ENCODE peak calls at places on chromosomes 16 and 17, in six cellular contexts. V is amygdala; K is upper lobe of left lung; H is activated T-helper 1 cell treated with anti-CD3 and anti-CD28 coated beads, Interleukin-12 subunit alpha, Interleukin-12 subunit beta, Interleukin-2, Interleukin-4 antibody, amounts not matched to agents 30 ng/mL and 10 ng/mL and 1 ng/mL, durations not matched to agents 14 hours and 24 hours and 36 hours; P is hippocampal formation; G is NCI-H1048. X is an unnamed sample.

GRCh38 chr17:76557368-76558209 is 17.7 kb downstream of the PRCD start:
- DNase-seq in H (peak), K (peak), G (peak), P (peak), V (peak), X (peak)

GRCh38 chr16:2035431-2036199 is 8.9 kb downstream of the NHERF2 start:
- DNase-seq in K (peak), V (no peak), G (no peak), P (no peak), H (no peak), X (no peak)

GRCh38 chr16:972316-973002 is 1.7 kb upstream of the LMF1 start:
- DNase-seq in H (no peak), K (peak), G (no peak), V (peak), P (peak), X (no peak)

GRCh38 chr17:76899414-76899813 is 31.2 kb downstream of the MGAT5B start:
- DNase-seq in G (no peak), V (no peak), P (no peak), H (no peak), K (no peak), X (no peak)

GRCh38 chr17:37212184-37212583 is 163.6 kb upstream of the C17orf78 start:
- DNase-seq in H (no peak), V (no peak), P (no peak), G (no peak), K (no peak), X (no peak)

GRCh38 chr17:72432143-72432604 is 311.4 kb downstream of the SOX9 start:
- DNase-seq in P (no peak), H (no peak), V (no peak), G (peak), K (no peak), X (peak)

GRCh38 chr17:47663997-47664941 is 14.6 kb downstream of the KPNB1 start:
- DNase-seq in P (peak), H (peak), K (no peak), V (no peak), G (peak), X (peak)

GRCh38 chr16:72637306-72637705 is 410.6 kb downstream of the ZFHX3 start:
- DNase-seq in H (no peak), V (no peak), G (no peak), P (no peak), K (no peak), X (no peak)

GRCh38 chr17:49862781-49863331 is 15.0 kb upstream of the TAC4 start:
- DNase-seq in K (peak), H (no peak), P (no peak), G (no peak), V (no peak), X (no peak)

GRCh38 chr16:8673611-8674412 is 605 bp upstream of the ABAT start:
- DNase-seq in G (no peak), K (no peak), P (no peak), V (no peak), H (no peak), X (no peak)

GRCh38 chr17:39617446-39618251 is 9.1 kb upstream of the PPP1R1B start:
- DNase-seq in H (no peak), P (no peak), V (peak), K (peak), G (no peak), X (peak)

GRCh38 chr17:71184716-71185115 is 936.1 kb upstream of the SOX9 start:
- DNase-seq in V (no peak), K (no peak), G (no peak), P (no peak), H (no peak), X (no peak)

GRCh38 chr16:67928561-67929364 is 2.9 kb downstream of the CTRL start:
- DNase-seq in G (no peak), P (peak), H (peak), K (no peak), V (peak), X (no peak)

GRCh38 chr17:50062323-50063243 is 6.7 kb downstream of the ITGA3 start:
- DNase-seq in P (no peak), V (no peak), H (no peak), G (no peak), K (peak), X (no peak)

GRCh38 chr16:85650864-85651811 is 37.6 kb downstream of the GINS2 start:
- DNase-seq in P (peak), G (no peak), K (peak), V (no peak), H (no peak), X (no peak)

GRCh38 chr16:24737391-24737871 is 8.0 kb downstream of the TNRC6A start:
- DNase-seq in G (no peak), P (no peak), K (no peak), H (no peak), V (no peak), X (no peak)

GRCh38 chr16:3841729-3842508 is 38.6 kb downstream of the CREBBP start:
- DNase-seq in P (no peak), V (no peak), H (no peak), G (no peak), K (no peak), X (no peak)

GRCh38 chr17:5500247-5500803 is 14.0 kb downstream of the MIS12 start:
- DNase-seq in P (no peak), G (no peak), K (no peak), H (no peak), V (no peak), X (no peak)

GRCh38 chr17:36461330-36462110 is 25.0 kb upstream of the ZNHIT3 start:
- DNase-seq in H (no peak), K (no peak), V (no peak), G (no peak), P (no peak), X (no peak)

GRCh38 chr17:79018045-79018695 is 5.8 kb upstream of the C1QTNF1 start:
- DNase-seq in V (no peak), G (no peak), K (no peak), H (no peak), P (no peak), X (no peak)

GRCh38 chr16:82585675-82586074 is 41.1 kb upstream of the CDH13 start:
- DNase-seq in H (no peak), P (no peak), K (no peak), V (no peak), G (no peak), X (no peak)

GRCh38 chr16:29877266-29877961 is 14.4 kb upstream of the CDIPT start:
- DNase-seq in H (peak), K (peak), G (peak), P (no peak), V (no peak), X (no peak)